ENCODE peak calls at places on chromosomes 13 and 19, in ten cellular contexts. One of them, this sample, is unnamed.

GRCh38 chr13:98508280-98509074 is 68.4 kb downstream of the STK24 start:
- DNase-seq in heart right ventricle: no peak
- DNase-seq in testis: no peak
- DNase-seq in heart left ventricle: no peak
- DNase-seq in AG10803: peak
- DNase-seq in AG04449: peak
- DNase-seq in glutamatergic neuron: no peak
- DNase-seq in tibial artery: no peak
- DNase-seq in cardiac fibroblast: peak
- DNase-seq in retinal pigment epithelial cell: peak
- DNase-seq in this sample: no peak

GRCh38 chr19:4897146-4897545 is 5.5 kb downstream of the ARRDC5 start:
- DNase-seq in testis: no peak
- DNase-seq in AG04449: no peak
- DNase-seq in glutamatergic neuron: no peak
- DNase-seq in AG10803: no peak
- DNase-seq in heart right ventricle: no peak
- DNase-seq in cardiac fibroblast: no peak
- DNase-seq in tibial artery: no peak
- DNase-seq in heart left ventricle: no peak
- DNase-seq in retinal pigment epithelial cell: no peak
- DNase-seq in this sample: no peak

GRCh38 chr13:53010374-53011105 is 18.1 kb upstream of the OLFM4 start:
- DNase-seq in heart left ventricle: no peak
- DNase-seq in retinal pigment epithelial cell: peak
- DNase-seq in AG10803: no peak
- DNase-seq in heart right ventricle: no peak
- DNase-seq in tibial artery: no peak
- DNase-seq in testis: no peak
- DNase-seq in glutamatergic neuron: no peak
- DNase-seq in cardiac fibroblast: no peak
- DNase-seq in AG04449: no peak
- DNase-seq in this sample: peak

GRCh38 chr19:18444513-18444912 is 6.6 kb upstream of the ISYNA1 start:
- DNase-seq in retinal pigment epithelial cell: no peak
- DNase-seq in glutamatergic neuron: peak
- DNase-seq in heart right ventricle: no peak
- DNase-seq in AG04449: no peak
- DNase-seq in cardiac fibroblast: no peak
- DNase-seq in tibial artery: no peak
- DNase-seq in AG10803: no peak
- DNase-seq in testis: no peak
- DNase-seq in heart left ventricle: no peak
- DNase-seq in this sample: no peak

GRCh38 chr13:93309886-93310520 is 83.4 kb downstream of the GPC6 start:
- DNase-seq in cardiac fibroblast: peak
- DNase-seq in heart right ventricle: no peak
- DNase-seq in glutamatergic neuron: no peak
- DNase-seq in tibial artery: no peak
- DNase-seq in AG10803: peak
- DNase-seq in heart left ventricle: no peak
- DNase-seq in testis: no peak
- DNase-seq in retinal pigment epithelial cell: peak
- DNase-seq in AG04449: no peak
- DNase-seq in this sample: no peak

GRCh38 chr19:49973987-49974386 is 13.0 kb upstream of the SIGLEC11 start:
- DNase-seq in AG10803: no peak
- DNase-seq in heart left ventricle: peak
- DNase-seq in testis: peak
- DNase-seq in AG04449: no peak
- DNase-seq in cardiac fibroblast: no peak
- DNase-seq in retinal pigment epithelial cell: no peak
- DNase-seq in glutamatergic neuron: no peak
- DNase-seq in heart right ventricle: peak
- DNase-seq in tibial artery: no peak
- DNase-seq in this sample: peak

GRCh38 chr13:43316997-43317396 is 293.6 kb downstream of the DNAJC15 start:
- DNase-seq in tibial artery: no peak
- DNase-seq in AG10803: peak
- DNase-seq in glutamatergic neuron: no peak
- DNase-seq in heart right ventricle: peak
- DNase-seq in heart left ventricle: peak
- DNase-seq in testis: peak
- DNase-seq in retinal pigment epithelial cell: no peak
- DNase-seq in AG04449: no peak
- DNase-seq in cardiac fibroblast: peak
- DNase-seq in this sample: peak

GRCh38 chr19:13162749-13163608 is 12.8 kb downstream of the IER2 start:
- DNase-seq in tibial artery: peak
- DNase-seq in glutamatergic neuron: peak
- DNase-seq in AG04449: peak
- DNase-seq in heart right ventricle: peak
- DNase-seq in retinal pigment epithelial cell: peak
- DNase-seq in cardiac fibroblast: peak
- DNase-seq in testis: peak
- DNase-seq in heart left ventricle: peak
- DNase-seq in AG10803: peak
- DNase-seq in this sample: peak

GRCh38 chr13:70297219-70297618 is 189.0 kb upstream of the KLHL1 start:
- DNase-seq in AG10803: no peak
- DNase-seq in cardiac fibroblast: no peak
- DNase-seq in glutamatergic neuron: no peak
- DNase-seq in heart left ventricle: no peak
- DNase-seq in tibial artery: no peak
- DNase-seq in testis: no peak
- DNase-seq in retinal pigment epithelial cell: no peak
- DNase-seq in heart right ventricle: no peak
- DNase-seq in AG04449: no peak
- DNase-seq in this sample: no peak

GRCh38 chr13:45339867-45340266 is 1.1 kb downstream of the TPT1 start:
- DNase-seq in AG10803: no peak
- DNase-seq in glutamatergic neuron: no peak
- DNase-seq in heart right ventricle: no peak
- DNase-seq in testis: no peak
- DNase-seq in tibial artery: no peak
- DNase-seq in cardiac fibroblast: no peak
- DNase-seq in AG04449: no peak
- DNase-seq in heart left ventricle: no peak
- DNase-seq in retinal pigment epithelial cell: no peak
- DNase-seq in this sample: no peak

GRCh38 chr19:679418-680286 is 3.5 kb downstream of the FSTL3 start:
- DNase-seq in AG10803: peak
- DNase-seq in tibial artery: peak
- DNase-seq in heart left ventricle: peak
- DNase-seq in heart right ventricle: peak
- DNase-seq in glutamatergic neuron: peak
- DNase-seq in retinal pigment epithelial cell: peak
- DNase-seq in AG04449: no peak
- DNase-seq in testis: peak
- DNase-seq in cardiac fibroblast: peak
- DNase-seq in this sample: peak

GRCh38 chr19:33047422-33047821 is 17.3 kb downstream of the RHPN2 start:
- DNase-seq in glutamatergic neuron: no peak
- DNase-seq in testis: no peak
- DNase-seq in AG10803: no peak
- DNase-seq in AG04449: no peak
- DNase-seq in heart right ventricle: no peak
- DNase-seq in cardiac fibroblast: no peak
- DNase-seq in tibial artery: no peak
- DNase-seq in heart left ventricle: no peak
- DNase-seq in retinal pigment epithelial cell: no peak
- DNase-seq in this sample: peak

GRCh38 chr19:1856698-1857603 is 6.4 kb downstream of the KLF16 start:
- DNase-seq in tibial artery: peak
- DNase-seq in cardiac fibroblast: peak
- DNase-seq in AG10803: peak
- DNase-seq in heart left ventricle: peak
- DNase-seq in testis: peak
- DNase-seq in AG04449: no peak
- DNase-seq in retinal pigment epithelial cell: no peak
- DNase-seq in heart right ventricle: peak
- DNase-seq in glutamatergic neuron: peak
- DNase-seq in this sample: peak

DNA sequence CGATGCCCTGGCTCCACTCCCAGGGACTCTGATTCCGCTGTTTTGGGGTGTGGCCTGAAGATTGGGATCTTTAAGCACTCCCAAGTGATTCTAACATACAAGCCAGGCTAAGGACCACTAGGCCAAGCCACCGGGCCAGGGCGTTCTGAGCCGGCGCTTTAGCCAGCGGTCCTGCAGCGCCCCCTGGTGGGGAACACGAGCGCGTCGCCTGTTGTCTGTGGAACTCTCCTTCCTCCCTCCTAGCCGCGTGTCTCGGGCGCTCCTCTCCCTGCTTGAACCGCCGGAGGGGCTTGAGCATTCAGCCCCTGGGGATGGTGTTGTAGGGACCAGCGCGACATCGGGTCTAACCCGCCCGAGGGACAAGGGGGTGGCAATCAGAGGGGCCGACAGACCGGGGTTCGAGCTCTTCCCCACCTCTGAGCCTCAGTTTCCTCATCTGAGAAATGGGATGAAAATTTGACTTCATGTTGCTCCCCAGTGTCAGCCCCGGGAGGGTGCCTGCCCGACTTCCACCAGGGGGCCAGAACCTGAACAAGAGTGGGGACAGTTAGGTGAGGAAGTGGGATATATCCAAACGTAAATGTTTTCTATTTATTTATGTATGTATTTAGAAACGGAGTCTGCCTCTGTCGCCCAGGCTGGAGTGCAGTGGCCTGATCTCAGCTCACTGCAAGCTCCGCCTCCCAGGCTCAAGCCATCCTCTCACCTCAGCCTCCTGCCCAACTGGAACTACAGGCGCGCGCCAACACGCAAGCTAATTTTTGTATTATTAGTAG is 18.0 kb upstream of the PNMA8B start:
- DNase-seq in heart right ventricle: peak
- DNase-seq in glutamatergic neuron: peak
- DNase-seq in heart left ventricle: peak
- DNase-seq in AG04449: no peak
- DNase-seq in cardiac fibroblast: peak
- DNase-seq in testis: peak
- DNase-seq in retinal pigment epithelial cell: no peak
- DNase-seq in AG10803: peak
- DNase-seq in tibial artery: peak
- DNase-seq in this sample: peak
- TF ChIP-seq CTCF in heart right ventricle: peak
- TF ChIP-seq CTCF in glutamatergic neuron: peak
- TF ChIP-seq CTCF in heart left ventricle: peak
- TF ChIP-seq CTCF in AG04449: peak
- TF ChIP-seq CTCF in cardiac fibroblast: peak
- TF ChIP-seq CTCF in testis: peak
- TF ChIP-seq CTCF in retinal pigment epithelial cell: peak
- TF ChIP-seq CTCF in AG10803: peak
- TF ChIP-seq CTCF in tibial artery: peak
- TF ChIP-seq CTCF in this sample: peak

DNA sequence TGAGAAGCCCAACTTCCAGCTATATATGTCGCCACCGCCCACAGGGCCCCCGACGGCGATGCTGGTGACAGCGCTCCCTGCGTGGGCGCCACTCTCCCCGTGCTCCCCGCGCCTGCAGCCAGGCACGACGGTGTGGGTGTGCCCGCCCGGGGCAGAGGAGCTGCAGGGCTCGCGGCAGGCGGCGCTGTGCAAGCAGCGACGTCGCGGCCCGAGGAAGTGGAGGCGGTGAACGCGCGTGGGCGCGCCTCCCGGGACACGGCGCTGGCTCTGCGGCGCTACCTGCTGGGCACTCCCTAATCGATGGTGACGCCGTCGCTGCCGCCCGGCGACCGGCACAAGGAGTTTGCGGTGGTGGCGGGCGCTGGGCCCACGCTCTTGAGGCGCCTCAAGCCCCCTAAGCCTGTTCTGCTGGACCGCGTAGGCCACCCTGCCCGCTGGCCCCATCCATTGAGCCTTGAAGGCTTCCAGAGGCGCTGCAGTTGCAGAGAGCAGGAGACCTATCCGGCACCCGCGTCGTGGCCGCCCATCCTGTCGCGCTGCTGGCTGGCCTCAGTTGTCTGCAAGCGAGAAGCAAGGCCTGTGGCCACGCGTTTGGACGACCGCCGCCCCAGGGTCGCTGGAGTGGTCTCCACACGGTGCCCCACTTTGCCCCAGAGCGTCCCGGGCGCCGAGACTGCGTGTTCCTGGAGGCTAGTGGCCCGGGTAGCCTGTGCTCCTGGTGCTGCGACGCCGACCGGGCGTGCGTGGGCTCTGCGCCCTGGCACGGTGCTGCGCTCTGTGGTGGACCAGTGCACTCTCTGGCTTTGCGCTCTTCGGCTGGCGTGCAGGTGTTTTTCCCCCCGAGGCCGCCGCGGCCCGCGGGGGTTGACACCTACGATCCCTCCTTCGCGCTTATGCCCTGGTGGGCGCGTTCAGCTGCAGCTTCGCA is 23.1 kb downstream of the LRFN3 start:
- DNase-seq in testis: peak
- DNase-seq in tibial artery: no peak
- DNase-seq in AG10803: no peak
- DNase-seq in heart left ventricle: peak
- DNase-seq in retinal pigment epithelial cell: no peak
- DNase-seq in AG04449: no peak
- DNase-seq in glutamatergic neuron: peak
- DNase-seq in cardiac fibroblast: no peak
- DNase-seq in heart right ventricle: no peak
- DNase-seq in this sample: peak
- TF ChIP-seq CTCF in testis: no peak
- TF ChIP-seq CTCF in tibial artery: no peak
- TF ChIP-seq CTCF in AG10803: no peak
- TF ChIP-seq CTCF in heart left ventricle: peak
- TF ChIP-seq CTCF in retinal pigment epithelial cell: no peak
- TF ChIP-seq CTCF in AG04449: peak
- TF ChIP-seq CTCF in glutamatergic neuron: peak
- TF ChIP-seq CTCF in cardiac fibroblast: no peak
- TF ChIP-seq CTCF in heart right ventricle: peak
- TF ChIP-seq CTCF in this sample: peak

GRCh38 chr13:32878172-32878571 is 138.1 kb upstream of the KL start:
- DNase-seq in AG04449: no peak
- DNase-seq in testis: no peak
- DNase-seq in heart left ventricle: no peak
- DNase-seq in glutamatergic neuron: no peak
- DNase-seq in retinal pigment epithelial cell: no peak
- DNase-seq in heart right ventricle: no peak
- DNase-seq in cardiac fibroblast: peak
- DNase-seq in tibial artery: no peak
- DNase-seq in AG10803: peak
- DNase-seq in this sample: no peak
- TF ChIP-seq CTCF in AG04449: no peak
- TF ChIP-seq CTCF in testis: no peak
- TF ChIP-seq CTCF in heart left ventricle: no peak
- TF ChIP-seq CTCF in glutamatergic neuron: no peak
- TF ChIP-seq CTCF in retinal pigment epithelial cell: no peak
- TF ChIP-seq CTCF in heart right ventricle: no peak
- TF ChIP-seq CTCF in cardiac fibroblast: no peak
- TF ChIP-seq CTCF in tibial artery: no peak
- TF ChIP-seq CTCF in AG10803: no peak
- TF ChIP-seq CTCF in this sample: no peak

DNA sequence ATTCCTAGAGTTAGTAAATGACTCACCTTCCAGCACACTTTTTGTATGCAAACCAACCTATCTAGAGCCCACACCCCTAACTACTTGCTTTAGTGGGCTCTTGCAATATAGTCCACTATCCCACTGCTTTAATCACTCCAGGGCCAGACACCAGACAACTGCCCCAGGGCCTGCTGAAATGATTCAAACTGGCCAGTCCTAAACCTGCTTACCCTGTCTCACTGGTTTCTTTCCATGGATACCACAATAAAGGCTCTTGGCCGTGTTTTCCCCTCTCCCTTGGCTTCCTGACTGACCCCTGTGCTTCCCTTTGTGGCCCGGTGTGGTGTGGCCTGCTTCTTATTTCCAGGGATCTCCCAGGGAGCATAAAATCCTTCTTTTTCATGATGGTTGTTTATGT is 14.6 kb downstream of the HS6ST3 start:
- DNase-seq in tibial artery: no peak
- DNase-seq in AG04449: no peak
- DNase-seq in AG10803: no peak
- DNase-seq in heart right ventricle: no peak
- DNase-seq in cardiac fibroblast: no peak
- DNase-seq in heart left ventricle: no peak
- DNase-seq in glutamatergic neuron: no peak
- DNase-seq in retinal pigment epithelial cell: no peak
- DNase-seq in testis: no peak
- DNase-seq in this sample: no peak
- TF ChIP-seq CTCF in tibial artery: no peak
- TF ChIP-seq CTCF in AG04449: no peak
- TF ChIP-seq CTCF in AG10803: no peak
- TF ChIP-seq CTCF in heart right ventricle: no peak
- TF ChIP-seq CTCF in cardiac fibroblast: no peak
- TF ChIP-seq CTCF in heart left ventricle: no peak
- TF ChIP-seq CTCF in glutamatergic neuron: no peak
- TF ChIP-seq CTCF in retinal pigment epithelial cell: no peak
- TF ChIP-seq CTCF in testis: no peak
- TF ChIP-seq CTCF in this sample: no peak